ENCODE peak calls at places on chromosomes 7 and 10, in six cellular contexts. S is HAP-1, E is tibial artery, F is astrocyte, I is pancreas, A is BJ. M is an unnamed sample. For H3K27me3 and H3K36me3, the result is how much of the 10 kb centered on the place peaks cover.

GRCh38 chr10:13322615-13323148 is 22.8 kb upstream of the PHYH start:
- DNase-seq in S (no peak), E (no peak), F (no peak), I (no peak), A (no peak), M (no peak)

GRCh38 chr7:19413444-19413965 is 268.3 kb upstream of the FERD3L start:
- DNase-seq in S (peak), E (no peak), F (peak), I (no peak), A (no peak), M (no peak)

GRCh38 chr7:3399858-3400257 is 98.8 kb downstream of the SDK1 start:
- DNase-seq in S (no peak), E (no peak), F (peak), I (no peak), A (no peak), M (peak)

GRCh38 chr7:64887756-64888508 is 15.1 kb upstream of the ZNF273 start:
- DNase-seq in S (no peak), E (no peak), F (no peak), I (peak), A (no peak), M (no peak)

GRCh38 chr10:82288461-82288881 is 413.5 kb downstream of the NRG3 start:
- DNase-seq in S (no peak), E (no peak), F (peak), I (no peak), A (peak), M (no peak)

GRCh38 chr10:104642311-104643022 is 1.4 kb downstream of the SORCS3 start:
- DNase-seq in S (no peak), E (no peak), F (peak), I (no peak), A (no peak), M (peak)

GRCh38 chr10:110296966-110297365 is 7.8 kb downstream of the SMNDC1 start:
- DNase-seq in S (no peak), E (no peak), F (no peak), I (no peak), A (no peak), M (no peak)

GRCh38 chr7:41885078-41885477 is 182.2 kb upstream of the INHBA start:
- DNase-seq in S (no peak), E (no peak), F (peak), I (no peak), A (no peak), M (no peak)

GRCh38 chr7:132103718-132104117 is 472.6 kb downstream of the PLXNA4 start:
- DNase-seq in S (no peak), E (no peak), F (no peak), I (no peak), A (no peak), M (no peak)

GRCh38 chr10:129929343-129930297 is 34.5 kb downstream of the EBF3 start:
- DNase-seq in S (no peak), E (no peak), F (no peak), I (no peak), A (no peak), M (no peak)

GRCh38 chr7:922334-923107 is 32.0 kb downstream of the ADAP1 start:
- DNase-seq in S (no peak), E (peak), F (no peak), I (peak), A (no peak), M (no peak)

GRCh38 chr10:131792011-131792651 is 108.7 kb upstream of the PPP2R2D start:
- DNase-seq in S (no peak), E (no peak), F (no peak), I (no peak), A (no peak), M (no peak)

GRCh38 chr10:119431034-119431767 is 111.3 kb downstream of the RGS10 start:
- DNase-seq in S (no peak), E (no peak), F (no peak), I (no peak), A (no peak), M (no peak)

GRCh38 chr10:9096288-9096687 is 1041.8 kb downstream of the GATA3 start:
- DNase-seq in S (no peak), E (no peak), F (no peak), I (no peak), A (no peak), M (no peak)

GRCh38 chr10:70369498-70370018 is 12.9 kb downstream of the LRRC20 start:
- DNase-seq in S (no peak), E (no peak), F (no peak), I (no peak), A (no peak), M (no peak)

GRCh38 chr10:95343573-95343972 is 52.8 kb upstream of the PDLIM1 start:
- DNase-seq in S (no peak), E (no peak), F (no peak), I (no peak), A (no peak), M (no peak)

GRCh38 chr10:408223-408622 is 273.0 kb downstream of the ZMYND11 start:
- DNase-seq in S (peak), E (no peak), F (no peak), I (no peak), A (peak), M (no peak)

GRCh38 chr7:131159961-131160361 is 167.7 kb upstream of the MKLN1 start:
- DNase-seq in S (no peak), E (no peak), F (peak), I (no peak), A (no peak), M (peak)

GRCh38 chr10:133456041-133456951 is 2.6 kb downstream of the SCART1 start:
- DNase-seq in S (no peak), E (no peak), F (no peak), I (no peak), A (no peak), M (no peak)

GRCh38 chr10:124168991-124169826 is 75.8 kb upstream of the CHST15 start:
- DNase-seq in S (no peak), E (no peak), F (no peak), I (no peak), A (no peak), M (no peak)

GRCh38 chr10:75208177-75208576 is 2.4 kb upstream of the VDAC2 start:
- DNase-seq in S (no peak), E (no peak), F (peak), I (no peak), A (no peak), M (peak)

GRCh38 chr10:66813122-66813521 is 112.7 kb upstream of the LRRTM3 start:
- DNase-seq in S (no peak), E (no peak), F (no peak), I (no peak), A (no peak), M (no peak)

GRCh38 chr10:128125416-128125943 is 743 bp downstream of the MKI67 start:
- DNase-seq in S (no peak), E (no peak), F (no peak), I (no peak), A (no peak), M (no peak)

GRCh38 chr10:89283988-89284475 is 17.8 kb upstream of the IFIT2 start:
- DNase-seq in S (no peak), E (peak), F (peak), I (no peak), A (peak), M (peak)

GRCh38 chr7:26500749-26501352 is 209.2 kb downstream of the SNX10 start:
- DNase-seq in S (peak), E (no peak), F (peak), I (no peak), A (no peak), M (no peak)

GRCh38 chr7:27166475-27167169 is 1.3 kb upstream of the HOXA9 start:
- DNase-seq in S (peak), E (no peak), F (no peak), I (no peak), A (no peak), M (peak)

GRCh38 chr7:107242267-107242666 is 73.5 kb downstream of the HBP1 start:
- DNase-seq in S (no peak), E (no peak), F (no peak), I (no peak), A (no peak), M (no peak)

GRCh38 chr7:41915861-41916260 is 213.0 kb upstream of the INHBA start:
- DNase-seq in S (no peak), E (no peak), F (no peak), I (no peak), A (no peak), M (peak)

GRCh38 chr7:39541493-39541892 is 24.7 kb upstream of the YAE1 start:
- DNase-seq in S (no peak), E (no peak), F (no peak), I (no peak), A (no peak), M (no peak)
- H3K27me3 ChIP-seq in S (under half), E (under half), F (under half), I (under half), A (under half), M (under half)

DNA sequence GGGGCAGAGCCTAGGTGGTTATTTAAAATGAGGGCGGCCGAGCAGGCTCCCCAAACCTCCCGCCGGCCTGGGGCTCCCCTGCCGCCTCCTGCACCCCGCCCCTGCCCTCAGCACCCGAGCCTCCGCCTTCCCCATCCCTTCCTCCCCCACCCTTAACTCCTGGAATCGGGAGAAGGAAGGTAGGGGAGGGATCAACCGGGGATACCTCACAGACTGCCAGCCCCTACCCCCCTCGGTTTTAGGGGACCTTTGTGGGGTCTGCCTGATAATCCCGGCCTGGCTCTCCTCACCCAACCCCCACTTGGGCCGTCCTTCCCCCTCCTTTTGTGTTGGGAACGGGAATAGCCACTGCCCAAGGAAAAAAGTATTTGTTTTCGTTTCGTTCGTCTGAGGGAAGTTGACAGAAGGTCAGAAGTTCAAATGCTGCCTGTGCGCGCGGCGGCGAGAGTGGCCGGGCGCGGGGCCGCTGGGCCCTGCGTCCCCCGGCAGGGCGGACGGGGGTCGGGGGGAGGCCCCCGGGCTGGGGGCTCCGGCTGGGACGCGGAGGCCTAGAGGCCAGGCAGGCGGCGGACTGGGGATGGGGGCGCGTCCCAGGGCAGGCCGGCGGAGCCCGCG is 2.8 kb downstream of the SHH start:
- DNase-seq in S (no peak), E (no peak), F (no peak), I (no peak), A (no peak), M (no peak)
- H3K4me3 ChIP-seq in S (no peak), E (no peak), F (no peak), I (peak), A (no peak), M (no peak)

DNA sequence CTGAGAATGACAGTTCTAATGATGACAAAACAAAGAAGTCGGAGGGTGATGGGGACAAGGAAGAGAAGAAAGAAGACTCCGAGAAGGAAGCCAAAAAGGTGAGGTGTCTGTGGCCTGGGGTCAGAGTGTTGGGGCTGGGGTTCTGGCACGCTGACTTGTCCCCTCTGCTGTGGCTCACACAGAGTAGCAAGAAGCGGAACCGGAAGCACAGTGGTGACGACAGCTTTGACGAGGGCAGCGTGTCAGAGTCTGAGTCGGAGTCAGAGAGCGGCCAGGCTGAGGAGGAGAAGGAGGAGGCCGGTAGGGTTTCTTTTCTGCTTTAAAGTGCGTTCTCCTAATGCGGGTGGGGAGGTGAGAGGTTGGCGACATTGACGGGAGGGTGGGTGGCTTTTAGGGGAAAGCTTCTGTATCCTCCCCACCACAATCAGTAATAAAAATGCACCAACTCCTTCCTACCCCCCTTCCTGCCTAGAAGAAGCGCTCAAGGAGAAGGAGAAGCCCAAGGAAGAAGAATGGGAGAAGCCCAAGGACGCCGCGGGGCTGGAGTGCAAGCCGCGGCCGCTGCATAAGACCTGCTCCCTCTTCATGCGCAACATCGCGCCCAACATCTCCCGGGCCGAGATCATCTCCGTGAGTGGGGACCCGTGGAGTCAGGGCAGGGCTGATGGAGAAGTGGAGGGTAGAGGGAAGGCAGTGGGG is 4.6 kb downstream of the UFSP1 start:
- DNase-seq in S (no peak), E (no peak), F (no peak), I (no peak), A (no peak), M (no peak)
- H3K36me3 ChIP-seq in S (half or more), E (half or more), F (under half), I (under half), A (half or more), M (half or more)

GRCh38 chr10:22258471-22258870 is 40.7 kb upstream of the EBLN1 start:
- DNase-seq in S (no peak), E (no peak), F (no peak), I (no peak), A (no peak), M (no peak)
- H3K27me3 ChIP-seq in S (under half), E (under half), F (under half), I (under half), A (under half), M (under half)

DNA sequence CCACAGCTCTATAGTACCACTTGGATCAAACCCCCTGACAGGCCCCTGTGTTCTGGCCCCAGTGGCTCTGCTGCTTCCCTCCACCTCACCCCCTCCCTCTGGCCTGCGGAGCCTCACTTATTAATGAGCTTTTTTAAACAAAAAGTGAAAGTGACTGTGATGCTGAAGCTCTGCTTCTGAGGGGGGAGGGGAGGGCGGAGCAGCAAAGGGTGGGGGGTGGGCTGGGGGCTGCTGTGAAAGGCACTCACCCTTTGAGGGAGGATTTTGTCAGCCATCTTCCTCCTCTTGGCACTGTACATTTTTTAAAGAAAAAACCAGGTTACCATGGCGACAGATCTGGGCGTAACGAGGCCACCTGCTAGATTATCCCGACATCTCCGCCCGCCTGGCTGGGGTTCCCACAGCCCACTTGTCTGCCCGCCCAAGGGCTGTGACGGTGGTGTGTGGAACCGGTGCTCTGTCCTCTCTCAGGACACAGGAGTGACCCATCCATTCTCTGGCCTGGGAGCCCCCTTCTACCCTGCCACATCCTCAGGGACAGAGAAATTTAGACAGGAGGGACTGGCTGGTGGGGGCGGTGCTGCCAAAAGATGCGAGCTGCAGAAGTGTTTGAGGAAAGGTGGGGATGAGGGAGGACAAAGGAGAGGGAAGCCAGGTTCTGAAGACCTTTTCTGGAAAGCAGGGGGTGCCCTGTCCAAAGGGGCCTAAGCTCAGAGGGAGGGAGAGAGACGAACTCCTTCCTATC is 4.9 kb downstream of the SMARCD3 start:
- DNase-seq in S (no peak), E (no peak), F (no peak), I (no peak), A (no peak), M (no peak)
- H3K4me3 ChIP-seq in S (no peak), E (no peak), F (no peak), I (no peak), A (no peak), M (no peak)

M was measured in MG63.